ENCODE peak calls at places on chromosomes 3 and 15, in five cellular contexts. Y, V, K, X and R are unnamed samples.

GRCh38 chr3:50583897-50584296 is 14.6 kb downstream of the HEMK1 start:
- DNase-seq in K (peak), V (no peak), Y (no peak), X (no peak), R (no peak)

GRCh38 chr3:69535613-69536012 is 149.7 kb upstream of the FRMD4B start:
- DNase-seq in Y (no peak), X (no peak), V (no peak), K (no peak), R (no peak)

GRCh38 chr3:113277414-113277813 is 66.1 kb downstream of the BOC start:
- DNase-seq in V (no peak), Y (no peak), X (no peak), K (no peak), R (no peak)

GRCh38 chr3:123021986-123022510 is 5.5 kb downstream of the SEMA5B start:
- DNase-seq in Y (no peak), X (no peak), V (peak), K (no peak), R (no peak)

GRCh38 chr15:37133619-37134018 is 33.3 kb upstream of the MEIS2 start:
- DNase-seq in K (no peak), X (no peak), V (no peak), Y (no peak), R (no peak)

GRCh38 chr3:129596194-129597086 is 10.0 kb downstream of the PLXND1 start:
- DNase-seq in Y (no peak), X (no peak), K (peak), V (peak), R (peak)

GRCh38 chr3:6526861-6527260 is 334.1 kb upstream of the GRM7 start:
- DNase-seq in X (no peak), Y (no peak), K (no peak), V (no peak), R (no peak)

GRCh38 chr3:18237251-18238005 is 187.7 kb downstream of the SATB1 start:
- DNase-seq in X (no peak), V (no peak), K (no peak), Y (no peak), R (no peak)

GRCh38 chr3:118472586-118472985 is 562.1 kb downstream of the IGSF11 start:
- DNase-seq in Y (no peak), K (no peak), V (no peak), X (no peak), R (no peak)

GRCh38 chr3:42090973-42091731 is at the start of gene TRAK1:
- DNase-seq in V (peak), Y (no peak), K (peak), X (no peak), R (no peak)

GRCh38 chr3:45219694-45220093 is 6.4 kb downstream of the TMEM158 start:
- DNase-seq in K (no peak), Y (no peak), V (peak), X (no peak), R (no peak)

GRCh38 chr3:182629521-182629920 is 163.8 kb upstream of the ATP11B start:
- DNase-seq in V (no peak), X (no peak), K (no peak), Y (no peak), R (no peak)

GRCh38 chr15:77895742-77896141 is 181.8 kb downstream of the TBC1D2B start:
- DNase-seq in Y (no peak), X (no peak), K (no peak), V (no peak), R (no peak)

GRCh38 chr3:4570840-4571621 is 77.9 kb downstream of the ITPR1 start:
- DNase-seq in X (no peak), K (no peak), V (no peak), Y (no peak), R (no peak)

GRCh38 chr15:87711011-87711410 is 545.5 kb downstream of the NTRK3 start:
- DNase-seq in Y (no peak), V (no peak), K (no peak), X (no peak), R (no peak)

GRCh38 chr15:59941612-59942011 is 62.5 kb upstream of the FOXB1 start:
- DNase-seq in K (no peak), X (no peak), Y (no peak), V (no peak), R (no peak)

GRCh38 chr15:60831540-60831939 is 352.6 kb upstream of the ICE2 start:
- DNase-seq in X (no peak), Y (no peak), V (no peak), K (no peak), R (no peak)

GRCh38 chr3:154552338-154552737 is 122.3 kb upstream of the GPR149 start:
- DNase-seq in V (peak), K (no peak), X (no peak), Y (no peak), R (no peak)

GRCh38 chr3:176920806-176921205 is 276.5 kb downstream of the TBL1XR1 start:
- DNase-seq in X (no peak), V (no peak), K (no peak), Y (no peak), R (peak)

GRCh38 chr15:34038404-34039179 is 412 bp downstream of the AVEN start:
- DNase-seq in X (peak), V (peak), K (peak), Y (peak), R (peak)

GRCh38 chr3:14392803-14393319 is 9.5 kb upstream of the SLC6A6 start:
- DNase-seq in Y (no peak), V (no peak), K (no peak), X (no peak), R (no peak)

GRCh38 chr15:90571063-90571541 is 41.4 kb downstream of the CRTC3 start:
- DNase-seq in V (no peak), K (peak), X (no peak), Y (no peak), R (no peak)

GRCh38 chr3:28751864-28752263 is 403.2 kb upstream of the AZI2 start:
- DNase-seq in V (no peak), Y (no peak), K (no peak), X (no peak), R (no peak)

GRCh38 chr3:8554725-8555621 is 53.4 kb downstream of the LMCD1 start:
- DNase-seq in Y (peak), X (no peak), V (peak), K (no peak), R (no peak)

GRCh38 chr3:46923559-46924350 is 46.2 kb downstream of the PTH1R start:
- DNase-seq in Y (peak), X (no peak), K (no peak), V (peak), R (peak)
- TF ChIP-seq CTCF in Y (peak), X (peak), K (peak), V (peak), R (peak)

GRCh38 chr3:184771748-184772147 is 40.2 kb upstream of the VPS8 start:
- DNase-seq in X (no peak), K (no peak), V (no peak), Y (no peak), R (no peak)
- TF ChIP-seq CTCF in X (no peak), K (no peak), V (no peak), Y (no peak), R (no peak)

GRCh38 chr3:11653298-11654055 is 9.8 kb upstream of the VGLL4 start:
- DNase-seq in Y (no peak), X (no peak), V (peak), K (no peak), R (no peak)
- TF ChIP-seq CTCF in Y (no peak), X (no peak), V (peak), K (no peak), R (no peak)

DNA sequence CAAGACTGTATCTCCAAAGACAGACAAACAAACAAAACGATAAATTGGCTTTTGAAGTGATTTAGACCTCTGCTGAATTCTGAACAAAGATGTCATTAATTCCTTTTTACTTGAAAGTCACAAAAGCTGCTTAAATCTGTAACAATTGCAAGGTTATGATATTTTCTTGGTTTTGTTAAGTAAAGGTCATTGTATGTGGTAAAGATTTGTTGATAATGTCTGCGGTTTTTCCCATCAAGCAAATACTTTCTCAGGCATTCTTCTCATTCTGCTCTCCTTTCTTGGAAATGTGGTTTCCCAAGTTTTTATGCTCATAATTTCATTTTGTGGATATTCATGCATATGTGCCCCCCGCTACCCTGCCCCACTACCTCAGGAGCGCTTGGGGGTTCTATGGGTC is 116.5 kb downstream of the SLMAP start:
- DNase-seq in Y (no peak), V (no peak), K (no peak), X (no peak), R (no peak)
- TF ChIP-seq CTCF in Y (no peak), V (no peak), K (no peak), X (no peak), R (no peak)

GRCh38 chr3:102471001-102471400 is 36.2 kb downstream of the ZPLD1 start:
- DNase-seq in Y (peak), K (no peak), V (peak), X (no peak), R (no peak)
- TF ChIP-seq CTCF in Y (peak), K (no peak), V (peak), X (no peak), R (no peak)

GRCh38 chr3:197800379-197800778 is 9.3 kb downstream of the LRCH3 start:
- DNase-seq in Y (no peak), V (no peak), K (no peak), X (no peak), R (no peak)

GRCh38 chr3:197802505-197803459 is 11.7 kb downstream of the LRCH3 start:
- DNase-seq in V (peak), X (no peak), K (no peak), Y (no peak), R (no peak)

GRCh38 chr3:197796087-197796486 is 5.0 kb downstream of the LRCH3 start:
- DNase-seq in Y (no peak), V (no peak), X (no peak), K (no peak), R (no peak)

GRCh38 chr3:197798863-197799262 is 7.8 kb downstream of the LRCH3 start:
- DNase-seq in V (no peak), K (no peak), X (no peak), Y (no peak), R (no peak)

GRCh38 chr3:197801801-197802504 is 10.9 kb downstream of the LRCH3 start:
- DNase-seq in K (peak), V (peak), Y (no peak), X (no peak), R (no peak)
- TF ChIP-seq CTCF in K (no peak), V (peak), Y (no peak), X (no peak), R (no peak)

DNA sequence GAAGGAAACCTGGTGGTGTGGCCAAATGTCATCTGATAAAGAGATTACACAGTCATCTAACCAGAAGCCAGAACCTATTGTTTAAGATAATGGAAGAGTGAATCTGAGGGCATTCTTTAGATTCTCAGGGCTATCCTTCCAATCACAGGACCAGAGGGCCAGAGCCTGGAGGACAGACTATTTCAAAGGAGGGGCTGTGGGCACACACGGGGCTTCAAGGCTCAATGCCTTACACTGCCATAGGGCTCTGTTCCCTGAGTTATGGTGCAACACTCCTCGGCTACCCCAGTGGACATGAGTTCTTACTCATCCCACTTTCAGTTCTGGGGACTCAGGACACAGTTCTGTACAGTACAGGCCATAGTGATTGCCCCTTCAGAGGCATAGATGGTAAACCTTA is 343.9 kb upstream of the ALCAM start:
- DNase-seq in K (no peak), X (no peak), Y (no peak), V (no peak), R (no peak)
- TF ChIP-seq CTCF in K (no peak), X (no peak), Y (no peak), V (no peak), R (no peak)

DNA sequence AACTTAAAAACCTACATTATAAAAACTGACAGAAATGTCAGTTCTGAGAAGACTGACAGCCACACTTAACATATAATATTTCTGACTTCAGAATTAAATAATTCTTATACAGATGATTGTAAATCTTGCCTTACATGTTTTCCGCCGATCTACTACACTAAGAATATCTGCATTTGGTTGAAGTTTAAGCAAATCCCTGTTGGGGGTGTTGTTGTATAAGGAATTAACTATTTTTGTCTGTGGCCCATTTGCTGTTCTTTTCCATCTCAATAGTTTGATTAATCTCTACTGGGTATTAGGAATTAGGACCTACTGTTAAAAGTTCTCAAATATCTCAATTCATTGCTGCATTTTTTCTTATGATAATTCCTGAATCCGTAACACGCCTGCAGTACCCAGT is 838.3 kb upstream of the ROBO1 start:
- DNase-seq in Y (no peak), X (no peak), V (peak), K (no peak), R (no peak)
- TF ChIP-seq CTCF in Y (no peak), X (no peak), V (peak), K (no peak), R (no peak)

GRCh38 chr3:71453822-71454512 is 129.6 kb downstream of the FOXP1 start:
- DNase-seq in X (no peak), Y (no peak), V (no peak), K (no peak), R (no peak)
- TF ChIP-seq CTCF in X (no peak), Y (no peak), V (no peak), K (no peak), R (no peak)

DNA sequence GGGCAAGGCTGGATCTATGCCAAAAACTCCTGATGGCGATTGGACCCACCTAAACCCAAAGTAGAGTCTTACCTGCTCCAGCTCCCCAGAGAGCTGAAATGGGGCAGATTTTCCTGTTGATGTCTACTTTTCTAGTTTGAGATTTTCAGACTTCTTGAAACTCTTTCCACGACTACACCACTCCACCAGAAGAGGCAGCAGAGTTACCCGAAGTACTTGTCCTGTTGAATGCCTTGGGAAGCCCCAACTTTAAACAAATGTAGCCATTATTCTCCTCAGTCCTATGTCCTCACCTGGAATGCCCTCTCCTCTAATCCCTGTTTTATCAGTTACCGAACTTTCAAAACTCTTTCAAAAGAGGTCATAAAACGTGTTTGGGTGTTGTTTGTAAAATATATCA is 843.8 kb downstream of the VGLL3 start:
- DNase-seq in X (no peak), K (no peak), V (peak), Y (peak), R (no peak)
- TF ChIP-seq CTCF in X (no peak), K (no peak), V (peak), Y (peak), R (no peak)